ENCODE peak calls at places on chromosomes 2 and 18, in seven cellular contexts. Q is fibroblast of the conjunctiva, L is neural progenitor cell, U is neural crest cell, G is KBM-7, M is T-helper 1 cell, K is H9. C is an unnamed sample.

GRCh38 chr2:44130441-44130840 is 38.2 kb upstream of the PPM1B start:
- DNase-seq in Q (no peak), L (no peak), U (no peak), G (peak), M (no peak), K (no peak), C (no peak)

GRCh38 chr2:182949572-182950189 is 83.2 kb upstream of the FRZB start:
- DNase-seq in Q (no peak), L (no peak), U (no peak), G (no peak), M (no peak), K (no peak), C (no peak)

GRCh38 chr2:26477126-26477910 is 606 bp downstream of the OTOF start:
- DNase-seq in Q (no peak), L (peak), U (no peak), G (no peak), M (peak), K (no peak), C (no peak)

GRCh38 chr2:171807831-171808393 is 86.1 kb downstream of the SLC25A12 start:
- DNase-seq in Q (no peak), L (no peak), U (no peak), G (no peak), M (no peak), K (no peak), C (no peak)

GRCh38 chr2:37585295-37585908 is 86.0 kb downstream of the CDC42EP3 start:
- DNase-seq in Q (no peak), L (no peak), U (no peak), G (no peak), M (peak), K (no peak), C (no peak)

GRCh38 chr2:15154289-15154688 is 406.8 kb downstream of the NBAS start:
- DNase-seq in Q (no peak), L (no peak), U (no peak), G (no peak), M (peak), K (no peak), C (no peak)

GRCh38 chr2:197090713-197091367 is 164.3 kb upstream of the PGAP1 start:
- DNase-seq in Q (no peak), L (no peak), U (peak), G (no peak), M (no peak), K (peak), C (no peak)

GRCh38 chr2:115396579-115396978 is 954.1 kb downstream of the DPP10 start:
- DNase-seq in Q (no peak), L (no peak), U (no peak), G (no peak), M (no peak), K (no peak), C (no peak)

GRCh38 chr2:135822855-135823254 is 14.1 kb downstream of the LCT start:
- DNase-seq in Q (no peak), L (no peak), U (no peak), G (no peak), M (no peak), K (no peak), C (no peak)

GRCh38 chr18:58305792-58306191 is 261.8 kb downstream of the NEDD4L start:
- DNase-seq in Q (no peak), L (no peak), U (no peak), G (no peak), M (no peak), K (no peak), C (no peak)

GRCh38 chr2:147173186-147173575 is 671.6 kb upstream of the ACVR2A start:
- DNase-seq in Q (no peak), L (no peak), U (no peak), G (no peak), M (no peak), K (no peak), C (no peak)

GRCh38 chr2:50535971-50536759 is 495.8 kb downstream of the NRXN1 start:
- DNase-seq in Q (no peak), L (peak), U (peak), G (peak), M (peak), K (no peak), C (no peak)

GRCh38 chr2:235171511-235172130 is 219.8 kb downstream of the SH3BP4 start:
- DNase-seq in Q (peak), L (no peak), U (no peak), G (no peak), M (no peak), K (no peak), C (no peak)

GRCh38 chr2:212912445-212913103 is 238.8 kb downstream of the IKZF2 start:
- DNase-seq in Q (peak), L (no peak), U (no peak), G (no peak), M (no peak), K (no peak), C (peak)

GRCh38 chr2:173355132-173355865 is 627 bp downstream of the CDCA7 start:
- DNase-seq in Q (peak), L (peak), U (peak), G (peak), M (peak), K (peak), C (no peak)

GRCh38 chr2:168694876-168695275 is 107.6 kb upstream of the NOSTRIN start:
- DNase-seq in Q (no peak), L (no peak), U (no peak), G (no peak), M (no peak), K (no peak), C (no peak)

GRCh38 chr2:100292022-100292580 is 30.2 kb downstream of the LONRF2 start:
- DNase-seq in Q (no peak), L (peak), U (peak), G (peak), M (peak), K (peak), C (no peak)

GRCh38 chr18:60146220-60146960 is 226.2 kb downstream of the MC4R start:
- DNase-seq in Q (no peak), L (no peak), U (no peak), G (no peak), M (no peak), K (no peak), C (no peak)

GRCh38 chr2:34070196-34070595 is 471.1 kb upstream of the FAM98A start:
- DNase-seq in Q (no peak), L (no peak), U (no peak), G (no peak), M (no peak), K (no peak), C (no peak)

GRCh38 chr18:79872423-79872822 is 74.7 kb downstream of the KCNG2 start:
- DNase-seq in Q (no peak), L (peak), U (no peak), G (no peak), M (no peak), K (no peak), C (no peak)

GRCh38 chr2:11248-11941 is 34.9 kb downstream of the FAM110C start:
- DNase-seq in Q (peak), L (peak), U (peak), G (peak), M (peak), K (peak), C (no peak)

GRCh38 chr2:1742680-1743395 is 1.5 kb downstream of the PXDN start:
- DNase-seq in Q (peak), L (peak), U (peak), G (no peak), M (peak), K (peak), C (peak)

GRCh38 chr2:141015339-141016047 is 1115.3 kb downstream of the LRP1B start:
- DNase-seq in Q (no peak), L (peak), U (no peak), G (no peak), M (no peak), K (no peak), C (no peak)